ENCODE peak calls at places on chromosomes 1 and 21, in nine cellular contexts. One of them, this sample, is unnamed.

GRCh38 chr21:18608226-18608625 is 204.6 kb upstream of the TMPRSS15 start:
- DNase-seq in retinal pigment epithelial cell: no peak
- DNase-seq in iris pigment epithelial cell: no peak
- DNase-seq in CD8-positive, alpha-beta memory T cell: no peak
- DNase-seq in Caki2: no peak
- DNase-seq in AG08396: no peak
- DNase-seq in hypothalamus: no peak
- DNase-seq in COR-L47: peak; percentile 61
- DNase-seq in T-cell: no peak
- DNase-seq in this sample: no peak

GRCh38 chr1:1543706-1544099 is 3.3 kb upstream of the TMEM240 start:
- DNase-seq in COR-L47: no peak
- DNase-seq in hypothalamus: no peak
- DNase-seq in CD8-positive, alpha-beta memory T cell: no peak
- DNase-seq in retinal pigment epithelial cell: no peak
- DNase-seq in AG08396: no peak
- DNase-seq in iris pigment epithelial cell: no peak
- DNase-seq in T-cell: no peak
- DNase-seq in Caki2: peak; percentile 16
- DNase-seq in this sample: no peak

GRCh38 chr1:220767312-220768126 is 19.2 kb upstream of the MTARC1 start:
- DNase-seq in CD8-positive, alpha-beta memory T cell: no peak
- DNase-seq in T-cell: no peak
- DNase-seq in iris pigment epithelial cell: peak; percentile 26
- DNase-seq in Caki2: no peak
- DNase-seq in retinal pigment epithelial cell: no peak
- DNase-seq in AG08396: peak; percentile 43
- DNase-seq in COR-L47: no peak
- DNase-seq in hypothalamus: no peak
- DNase-seq in this sample: no peak

GRCh38 chr21:38520511-38520910 is 22.2 kb upstream of the ERG start:
- DNase-seq in T-cell: no peak
- DNase-seq in retinal pigment epithelial cell: no peak
- DNase-seq in CD8-positive, alpha-beta memory T cell: no peak
- DNase-seq in Caki2: no peak
- DNase-seq in AG08396: no peak
- DNase-seq in COR-L47: no peak
- DNase-seq in hypothalamus: no peak
- DNase-seq in iris pigment epithelial cell: no peak
- DNase-seq in this sample: no peak

GRCh38 chr1:89757532-89757931 is 63.3 kb upstream of the LRRC8D start:
- DNase-seq in COR-L47: no peak
- DNase-seq in Caki2: no peak
- DNase-seq in T-cell: peak; percentile 33
- DNase-seq in CD8-positive, alpha-beta memory T cell: no peak
- DNase-seq in iris pigment epithelial cell: peak; percentile 49
- DNase-seq in hypothalamus: no peak
- DNase-seq in retinal pigment epithelial cell: no peak
- DNase-seq in AG08396: no peak
- DNase-seq in this sample: no peak

GRCh38 chr1:218182455-218182854 is 102.6 kb upstream of the RRP15 start:
- DNase-seq in iris pigment epithelial cell: no peak
- DNase-seq in CD8-positive, alpha-beta memory T cell: no peak
- DNase-seq in T-cell: no peak
- DNase-seq in Caki2: no peak
- DNase-seq in AG08396: no peak
- DNase-seq in COR-L47: no peak
- DNase-seq in hypothalamus: no peak
- DNase-seq in retinal pigment epithelial cell: no peak
- DNase-seq in this sample: peak; percentile 29

GRCh38 chr1:156845055-156845952 is 13.6 kb downstream of the INSRR start:
- DNase-seq in T-cell: peak; percentile 12
- DNase-seq in retinal pigment epithelial cell: no peak
- DNase-seq in iris pigment epithelial cell: no peak
- DNase-seq in Caki2: no peak
- DNase-seq in CD8-positive, alpha-beta memory T cell: peak; percentile 32
- DNase-seq in AG08396: no peak
- DNase-seq in COR-L47: no peak
- DNase-seq in hypothalamus: no peak
- DNase-seq in this sample: no peak

GRCh38 chr1:117336087-117336817 is 31.0 kb upstream of the MAN1A2 start:
- DNase-seq in retinal pigment epithelial cell: no peak
- DNase-seq in Caki2: no peak
- DNase-seq in iris pigment epithelial cell: no peak
- DNase-seq in CD8-positive, alpha-beta memory T cell: no peak
- DNase-seq in T-cell: no peak
- DNase-seq in hypothalamus: peak; percentile 4
- DNase-seq in AG08396: no peak
- DNase-seq in COR-L47: no peak
- DNase-seq in this sample: peak; percentile 7

GRCh38 chr1:9146156-9146555 is 17.3 kb upstream of the GPR157 start:
- DNase-seq in hypothalamus: no peak
- DNase-seq in COR-L47: no peak
- DNase-seq in T-cell: no peak
- DNase-seq in iris pigment epithelial cell: no peak
- DNase-seq in CD8-positive, alpha-beta memory T cell: no peak
- DNase-seq in retinal pigment epithelial cell: no peak
- DNase-seq in AG08396: no peak
- DNase-seq in Caki2: no peak
- DNase-seq in this sample: no peak

GRCh38 chr1:2234762-2235113 is 6.6 kb downstream of the SKI start:
- DNase-seq in iris pigment epithelial cell: no peak
- DNase-seq in T-cell: no peak
- DNase-seq in AG08396: no peak
- DNase-seq in COR-L47: no peak
- DNase-seq in CD8-positive, alpha-beta memory T cell: peak; percentile 54
- DNase-seq in retinal pigment epithelial cell: no peak
- DNase-seq in Caki2: no peak
- DNase-seq in hypothalamus: no peak
- DNase-seq in this sample: no peak

GRCh38 chr1:151819227-151819835 is 12.3 kb downstream of the RORC start:
- DNase-seq in AG08396: no peak
- DNase-seq in COR-L47: no peak
- DNase-seq in T-cell: no peak
- DNase-seq in iris pigment epithelial cell: no peak
- DNase-seq in Caki2: no peak
- DNase-seq in retinal pigment epithelial cell: no peak
- DNase-seq in hypothalamus: no peak
- DNase-seq in CD8-positive, alpha-beta memory T cell: no peak
- DNase-seq in this sample: no peak

GRCh38 chr1:53949023-53949611 is 3.0 kb downstream of the LRRC42 start:
- DNase-seq in COR-L47: peak; percentile 65
- DNase-seq in retinal pigment epithelial cell: no peak
- DNase-seq in CD8-positive, alpha-beta memory T cell: no peak
- DNase-seq in T-cell: no peak
- DNase-seq in AG08396: no peak
- DNase-seq in Caki2: peak; percentile 32
- DNase-seq in hypothalamus: peak; percentile 6
- DNase-seq in iris pigment epithelial cell: peak; percentile 48
- DNase-seq in this sample: peak; percentile 33

GRCh38 chr1:168583571-168583970 is 7.2 kb downstream of the XCL1 start:
- DNase-seq in COR-L47: no peak
- DNase-seq in T-cell: no peak
- DNase-seq in hypothalamus: no peak
- DNase-seq in AG08396: no peak
- DNase-seq in iris pigment epithelial cell: no peak
- DNase-seq in retinal pigment epithelial cell: no peak
- DNase-seq in Caki2: peak; percentile 92
- DNase-seq in CD8-positive, alpha-beta memory T cell: no peak
- DNase-seq in this sample: peak; percentile 7

GRCh38 chr1:76826072-76826827 is 41.0 kb upstream of the ST6GALNAC5 start:
- DNase-seq in retinal pigment epithelial cell: no peak
- DNase-seq in COR-L47: no peak
- DNase-seq in AG08396: peak; percentile 9
- DNase-seq in T-cell: no peak
- DNase-seq in hypothalamus: no peak
- DNase-seq in Caki2: no peak
- DNase-seq in iris pigment epithelial cell: peak; percentile 60
- DNase-seq in CD8-positive, alpha-beta memory T cell: no peak
- DNase-seq in this sample: peak; percentile 80

GRCh38 chr1:151371744-151372410 is 628 bp downstream of the SELENBP1 start:
- DNase-seq in iris pigment epithelial cell: peak; percentile 34
- DNase-seq in CD8-positive, alpha-beta memory T cell: no peak
- DNase-seq in AG08396: peak; percentile 59
- DNase-seq in T-cell: no peak
- DNase-seq in retinal pigment epithelial cell: no peak
- DNase-seq in COR-L47: peak; percentile 70
- DNase-seq in hypothalamus: peak; percentile 29
- DNase-seq in Caki2: no peak
- DNase-seq in this sample: no peak

GRCh38 chr21:15195768-15196167 is 131.0 kb upstream of the NRIP1 start:
- DNase-seq in CD8-positive, alpha-beta memory T cell: no peak
- DNase-seq in COR-L47: no peak
- DNase-seq in Caki2: no peak
- DNase-seq in iris pigment epithelial cell: no peak
- DNase-seq in hypothalamus: no peak
- DNase-seq in T-cell: no peak
- DNase-seq in AG08396: no peak
- DNase-seq in retinal pigment epithelial cell: no peak
- DNase-seq in this sample: no peak

GRCh38 chr21:46005081-46005480 is 23.5 kb downstream of the COL6A1 start:
- DNase-seq in COR-L47: no peak
- DNase-seq in Caki2: no peak
- DNase-seq in AG08396: no peak
- DNase-seq in hypothalamus: no peak
- DNase-seq in retinal pigment epithelial cell: no peak
- DNase-seq in CD8-positive, alpha-beta memory T cell: no peak
- DNase-seq in T-cell: no peak
- DNase-seq in iris pigment epithelial cell: no peak
- DNase-seq in this sample: no peak

GRCh38 chr1:155218854-155219591 is 10.5 kb downstream of the MTX1 start:
- DNase-seq in iris pigment epithelial cell: peak; percentile 72
- DNase-seq in Caki2: peak; percentile 31
- DNase-seq in hypothalamus: peak; percentile 19
- DNase-seq in CD8-positive, alpha-beta memory T cell: no peak
- DNase-seq in AG08396: peak; percentile 37
- DNase-seq in T-cell: no peak
- DNase-seq in COR-L47: peak; percentile 6
- DNase-seq in retinal pigment epithelial cell: no peak
- DNase-seq in this sample: peak; percentile 57

GRCh38 chr21:46110499-46111192 is 12.7 kb downstream of the COL6A2 start:
- DNase-seq in CD8-positive, alpha-beta memory T cell: no peak
- DNase-seq in T-cell: no peak
- DNase-seq in hypothalamus: no peak
- DNase-seq in iris pigment epithelial cell: no peak
- DNase-seq in retinal pigment epithelial cell: no peak
- DNase-seq in AG08396: peak; percentile 56
- DNase-seq in COR-L47: no peak
- DNase-seq in Caki2: no peak
- DNase-seq in this sample: no peak

GRCh38 chr1:157306896-157307295 is 168.7 kb upstream of the ETV3 start:
- DNase-seq in Caki2: no peak
- DNase-seq in T-cell: no peak
- DNase-seq in CD8-positive, alpha-beta memory T cell: no peak
- DNase-seq in iris pigment epithelial cell: no peak
- DNase-seq in AG08396: no peak
- DNase-seq in retinal pigment epithelial cell: no peak
- DNase-seq in hypothalamus: no peak
- DNase-seq in COR-L47: no peak
- DNase-seq in this sample: no peak

GRCh38 chr1:41358152-41358937 is 2.9 kb upstream of the FOXO6 start:
- DNase-seq in hypothalamus: no peak
- DNase-seq in COR-L47: no peak
- DNase-seq in iris pigment epithelial cell: no peak
- DNase-seq in CD8-positive, alpha-beta memory T cell: no peak
- DNase-seq in AG08396: no peak
- DNase-seq in T-cell: no peak
- DNase-seq in retinal pigment epithelial cell: no peak
- DNase-seq in Caki2: no peak
- DNase-seq in this sample: no peak

This sample was measured in HT1080.